ENCODE peak calls at places on chromosomes 5 and 9, in six cellular contexts. One of them, this sample, is unnamed.

GRCh38 chr9:12771891-12772290 is 2.9 kb upstream of the LURAP1L start:
- DNase-seq in M059J: peak
- DNase-seq in T-cell: no peak
- DNase-seq in AG10803: peak
- DNase-seq in lung: no peak
- DNase-seq in RPMI8226: no peak
- DNase-seq in this sample: peak

GRCh38 chr9:90880669-90881068 is 79.0 kb downstream of the SYK start:
- DNase-seq in AG10803: no peak
- DNase-seq in T-cell: no peak
- DNase-seq in RPMI8226: no peak
- DNase-seq in M059J: no peak
- DNase-seq in lung: no peak
- DNase-seq in this sample: no peak

GRCh38 chr5:110631236-110631635 is 95.2 kb downstream of the TMEM232 start:
- DNase-seq in M059J: no peak
- DNase-seq in AG10803: no peak
- DNase-seq in T-cell: no peak
- DNase-seq in lung: no peak
- DNase-seq in RPMI8226: no peak
- DNase-seq in this sample: no peak

GRCh38 chr5:142779163-142779562 is 9.0 kb downstream of the ARHGAP26 start:
- DNase-seq in T-cell: no peak
- DNase-seq in RPMI8226: peak
- DNase-seq in AG10803: peak
- DNase-seq in lung: no peak
- DNase-seq in M059J: peak
- DNase-seq in this sample: peak

GRCh38 chr5:147507480-147508126 is 2.3 kb downstream of the DPYSL3 start:
- DNase-seq in RPMI8226: no peak
- DNase-seq in M059J: peak
- DNase-seq in T-cell: no peak
- DNase-seq in lung: no peak
- DNase-seq in AG10803: peak
- DNase-seq in this sample: peak

GRCh38 chr5:138490648-138491283 is 25.5 kb downstream of the EGR1 start:
- DNase-seq in M059J: peak
- DNase-seq in AG10803: no peak
- DNase-seq in RPMI8226: no peak
- DNase-seq in lung: no peak
- DNase-seq in T-cell: no peak
- DNase-seq in this sample: no peak

GRCh38 chr9:87973791-87974292 is 491 bp downstream of the CDK20 start:
- DNase-seq in T-cell: no peak
- DNase-seq in lung: no peak
- DNase-seq in RPMI8226: no peak
- DNase-seq in AG10803: no peak
- DNase-seq in M059J: peak
- DNase-seq in this sample: no peak

GRCh38 chr5:179549973-179550510 is 312 bp upstream of the RUFY1 start:
- DNase-seq in AG10803: no peak
- DNase-seq in RPMI8226: no peak
- DNase-seq in T-cell: no peak
- DNase-seq in M059J: no peak
- DNase-seq in lung: no peak
- DNase-seq in this sample: no peak

GRCh38 chr5:8192840-8193239 is 323.9 kb downstream of the MTRR start:
- DNase-seq in T-cell: no peak
- DNase-seq in lung: no peak
- DNase-seq in RPMI8226: no peak
- DNase-seq in M059J: no peak
- DNase-seq in AG10803: no peak
- DNase-seq in this sample: no peak

GRCh38 chr9:121684381-121685145 is 33.1 kb downstream of the DAB2IP start:
- DNase-seq in RPMI8226: peak
- DNase-seq in AG10803: peak
- DNase-seq in T-cell: no peak
- DNase-seq in M059J: no peak
- DNase-seq in lung: no peak
- DNase-seq in this sample: peak

GRCh38 chr5:90097082-90097477 is 312.5 kb downstream of the CETN3 start:
- DNase-seq in lung: no peak
- DNase-seq in RPMI8226: no peak
- DNase-seq in AG10803: no peak
- DNase-seq in T-cell: no peak
- DNase-seq in M059J: no peak
- DNase-seq in this sample: no peak

GRCh38 chr5:108061941-108062340 is 320.0 kb downstream of the FBXL17 start:
- DNase-seq in RPMI8226: no peak
- DNase-seq in M059J: peak
- DNase-seq in T-cell: no peak
- DNase-seq in lung: no peak
- DNase-seq in AG10803: peak
- DNase-seq in this sample: no peak

GRCh38 chr5:38666668-38667498 is 110.4 kb upstream of the LIFR start:
- DNase-seq in T-cell: no peak
- DNase-seq in lung: peak
- DNase-seq in RPMI8226: no peak
- DNase-seq in M059J: peak
- DNase-seq in AG10803: peak
- DNase-seq in this sample: peak

GRCh38 chr5:139850423-139851016 is 54.9 kb downstream of the PSD2 start:
- DNase-seq in T-cell: no peak
- DNase-seq in AG10803: no peak
- DNase-seq in lung: no peak
- DNase-seq in M059J: no peak
- DNase-seq in RPMI8226: no peak
- DNase-seq in this sample: no peak

GRCh38 chr9:99309540-99309939 is 87.5 kb downstream of the SEC61B start:
- DNase-seq in AG10803: no peak
- DNase-seq in lung: no peak
- DNase-seq in T-cell: no peak
- DNase-seq in M059J: no peak
- DNase-seq in RPMI8226: no peak
- DNase-seq in this sample: no peak

GRCh38 chr9:121268598-121269029 is 652 bp downstream of the GSN start:
- DNase-seq in T-cell: no peak
- DNase-seq in RPMI8226: peak
- DNase-seq in lung: no peak
- DNase-seq in AG10803: no peak
- DNase-seq in M059J: peak
- DNase-seq in this sample: peak

GRCh38 chr9:125700791-125701190 is 6.2 kb downstream of the MAPKAP1 start:
- DNase-seq in RPMI8226: no peak
- DNase-seq in M059J: peak
- DNase-seq in T-cell: no peak
- DNase-seq in AG10803: peak
- DNase-seq in lung: no peak
- DNase-seq in this sample: peak

GRCh38 chr5:179553875-179554274 is 3.5 kb downstream of the RUFY1 start:
- DNase-seq in T-cell: no peak
- DNase-seq in lung: no peak
- DNase-seq in AG10803: peak
- DNase-seq in RPMI8226: no peak
- DNase-seq in M059J: peak
- DNase-seq in this sample: peak

GRCh38 chr5:94159144-94159543 is 417.7 kb upstream of the POU5F2 start:
- DNase-seq in lung: no peak
- DNase-seq in T-cell: no peak
- DNase-seq in AG10803: no peak
- DNase-seq in M059J: no peak
- DNase-seq in RPMI8226: no peak
- DNase-seq in this sample: no peak

GRCh38 chr5:151156732-151157402 is 712 bp downstream of the ANXA6 start:
- DNase-seq in T-cell: no peak
- DNase-seq in AG10803: peak
- DNase-seq in M059J: no peak
- DNase-seq in RPMI8226: no peak
- DNase-seq in lung: no peak
- DNase-seq in this sample: no peak

GRCh38 chr5:80192507-80193241 is 63.2 kb downstream of the SERINC5 start:
- DNase-seq in T-cell: peak
- DNase-seq in RPMI8226: no peak
- DNase-seq in lung: no peak
- DNase-seq in AG10803: peak
- DNase-seq in M059J: peak
- DNase-seq in this sample: no peak

GRCh38 chr5:3348576-3349535 is 246.8 kb upstream of the IRX1 start:
- DNase-seq in M059J: no peak
- DNase-seq in AG10803: no peak
- DNase-seq in lung: no peak
- DNase-seq in T-cell: no peak
- DNase-seq in RPMI8226: no peak
- DNase-seq in this sample: no peak

GRCh38 chr9:127769985-127770904 is 8.2 kb downstream of the SH2D3C start:
- DNase-seq in AG10803: no peak
- DNase-seq in T-cell: no peak
- DNase-seq in lung: no peak
- DNase-seq in RPMI8226: no peak
- DNase-seq in M059J: no peak
- DNase-seq in this sample: no peak

GRCh38 chr9:129487658-129488483 is 133.0 kb downstream of the C9orf50 start:
- DNase-seq in T-cell: no peak
- DNase-seq in M059J: peak
- DNase-seq in RPMI8226: peak
- DNase-seq in AG10803: peak
- DNase-seq in lung: peak
- DNase-seq in this sample: peak

GRCh38 chr9:79292731-79293280 is 279.0 kb upstream of the TLE4 start:
- DNase-seq in lung: no peak
- DNase-seq in M059J: no peak
- DNase-seq in T-cell: no peak
- DNase-seq in AG10803: no peak
- DNase-seq in RPMI8226: no peak
- DNase-seq in this sample: peak

GRCh38 chr5:111453747-111454146 is 58.6 kb downstream of the STARD4 start:
- DNase-seq in RPMI8226: no peak
- DNase-seq in M059J: peak
- DNase-seq in lung: no peak
- DNase-seq in AG10803: peak
- DNase-seq in T-cell: no peak
- DNase-seq in this sample: peak

GRCh38 chr5:54658014-54658413 is 140.5 kb downstream of the SNX18 start:
- DNase-seq in AG10803: peak
- DNase-seq in M059J: peak
- DNase-seq in lung: no peak
- DNase-seq in RPMI8226: peak
- DNase-seq in T-cell: no peak
- DNase-seq in this sample: peak

GRCh38 chr5:151742870-151743294 is 15.5 kb downstream of the ATOX1 start:
- DNase-seq in AG10803: peak
- DNase-seq in lung: no peak
- DNase-seq in T-cell: no peak
- DNase-seq in M059J: peak
- DNase-seq in RPMI8226: no peak
- DNase-seq in this sample: peak

GRCh38 chr9:84397151-84397728 is 56.7 kb upstream of the SLC28A3 start:
- DNase-seq in RPMI8226: peak
- DNase-seq in lung: peak
- DNase-seq in T-cell: no peak
- DNase-seq in M059J: peak
- DNase-seq in AG10803: peak
- DNase-seq in this sample: peak

GRCh38 chr9:108053555-108054061 is 564.0 kb upstream of the KLF4 start:
- DNase-seq in RPMI8226: no peak
- DNase-seq in M059J: peak
- DNase-seq in lung: peak
- DNase-seq in T-cell: no peak
- DNase-seq in AG10803: peak
- DNase-seq in this sample: peak

GRCh38 chr9:33230756-33231691 is 8.9 kb upstream of the SPINK4 start:
- DNase-seq in lung: no peak
- DNase-seq in T-cell: no peak
- DNase-seq in RPMI8226: no peak
- DNase-seq in AG10803: peak
- DNase-seq in M059J: peak
- DNase-seq in this sample: peak

GRCh38 chr5:147148715-147149114 is 86.1 kb upstream of the STK32A start:
- DNase-seq in AG10803: no peak
- DNase-seq in M059J: no peak
- DNase-seq in RPMI8226: no peak
- DNase-seq in lung: no peak
- DNase-seq in T-cell: no peak
- DNase-seq in this sample: no peak

GRCh38 chr5:3337812-3338541 is 257.7 kb upstream of the IRX1 start:
- DNase-seq in RPMI8226: no peak
- DNase-seq in T-cell: no peak
- DNase-seq in AG10803: no peak
- DNase-seq in lung: no peak
- DNase-seq in M059J: no peak
- DNase-seq in this sample: no peak

GRCh38 chr9:96874201-96874785 is 20.0 kb upstream of the ZNF782 start:
- DNase-seq in M059J: no peak
- DNase-seq in T-cell: no peak
- DNase-seq in lung: no peak
- DNase-seq in AG10803: no peak
- DNase-seq in RPMI8226: no peak
- DNase-seq in this sample: no peak

GRCh38 chr9:89969156-89969566 is 364.3 kb downstream of the GADD45G start:
- DNase-seq in RPMI8226: no peak
- DNase-seq in AG10803: no peak
- DNase-seq in T-cell: no peak
- DNase-seq in lung: no peak
- DNase-seq in M059J: peak
- DNase-seq in this sample: peak

This sample was measured in epithelial cell of esophagus.